ENCODE peak calls at places on chromosomes 4 and X, in ten cellular contexts. S is cardiac muscle cell; L is HTR-8/SVneo; M is midbrain; R is activated CD8-positive, alpha-beta memory T cell treated with anti-CD3 and anti-CD28 coated beads for 48 hours; X is NCI-H146; Q is AG09319; J is T-cell; Z is cerebellum; F is AG10803. C is an unnamed sample.

GRCh38 chr4:41285202-41285876 is 28.6 kb downstream of the UCHL1 start:
- DNase-seq in L (no peak), M (no peak), S (no peak), R (no peak), F (no peak), X (no peak), Z (no peak), J (no peak), Q (no peak), C (no peak)

GRCh38 chrX:542179-542578 is 88.4 kb upstream of the SHOX start:
- DNase-seq in F (no peak), Z (no peak), Q (no peak), R (no peak), S (no peak), X (no peak), J (no peak), M (no peak), L (no peak), C (no peak)

GRCh38 chr4:105666693-105667092 is 41.8 kb downstream of the INTS12 start:
- DNase-seq in S (peak), X (peak), Z (no peak), F (peak), M (no peak), R (no peak), J (no peak), L (peak), Q (no peak), C (no peak)

GRCh38 chr4:8100696-8101095 is 57.9 kb downstream of the ABLIM2 start:
- DNase-seq in M (no peak), S (no peak), Z (no peak), J (no peak), X (no peak), R (no peak), F (peak), L (peak), Q (no peak), C (no peak)

GRCh38 chr4:151231915-151232595 is 44.9 kb upstream of the PRSS48 start:
- DNase-seq in F (no peak), M (no peak), X (no peak), Q (no peak), Z (no peak), L (no peak), S (no peak), R (no peak), J (no peak), C (no peak)

GRCh38 chrX:53256446-53257041 is 24.8 kb downstream of the IQSEC2 start:
- DNase-seq in J (no peak), Z (peak), S (no peak), M (no peak), R (no peak), F (no peak), L (no peak), X (peak), Q (no peak), C (peak)

GRCh38 chrX:40085714-40086113 is 12.0 kb downstream of the BCOR start:
- DNase-seq in J (no peak), Z (no peak), L (no peak), M (no peak), R (no peak), S (no peak), X (no peak), Q (no peak), F (no peak), C (no peak)

GRCh38 chr4:20474119-20474518 is 222.4 kb downstream of the SLIT2 start:
- DNase-seq in R (no peak), Z (no peak), J (no peak), F (peak), Q (no peak), L (no peak), X (no peak), M (no peak), S (peak), C (no peak)

GRCh38 chrX:150525061-150525919 is 43.1 kb upstream of the MTM1 start:
- DNase-seq in M (peak), S (no peak), J (no peak), L (no peak), X (no peak), F (no peak), R (no peak), Z (no peak), Q (no peak), C (no peak)

GRCh38 chr4:71417150-71417549 is 78.3 kb downstream of the SLC4A4 start:
- DNase-seq in Q (no peak), J (no peak), L (no peak), R (no peak), S (peak), Z (no peak), F (no peak), M (no peak), X (no peak), C (no peak)